ENCODE peak calls at places on chromosomes 13 and 19, in five cellular contexts. D is suprapubic skin, V is GM23338, F is upper lobe of left lung, T is HCT116. W is an unnamed sample.

GRCh38 chr19:10670187-10670586 is 16.0 kb downstream of the ILF3 start:
- DNase-seq in D (no peak), V (no peak), F (no peak), T (no peak), W (no peak)

GRCh38 chr13:59409651-59410200 is 754.0 kb downstream of the DIAPH3 start:
- DNase-seq in D (no peak), V (peak; percentile 86), F (no peak), T (no peak), W (no peak)

GRCh38 chr13:102928971-102929370 is 83.1 kb downstream of the ERCC5 start:
- DNase-seq in D (no peak), V (no peak), F (no peak), T (no peak), W (no peak)

GRCh38 chr13:27795718-27796019 is 3.4 kb downstream of the GSX1 start:
- DNase-seq in D (no peak), V (no peak), F (no peak), T (no peak), W (no peak)

GRCh38 chr13:113724780-113725315 is 34.2 kb upstream of the TMEM255B start:
- DNase-seq in D (peak; percentile 85), V (peak; percentile 83), F (peak; percentile 96), T (peak; percentile 33), W (peak; percentile 72)

GRCh38 chr13:97125051-97125809 is 96.9 kb upstream of the MBNL2 start:
- DNase-seq in D (peak; percentile 82), V (peak; percentile 44), F (no peak), T (peak; percentile 75), W (no peak)

GRCh38 chr19:17966497-17967257 is at the start of gene KCNN1:
- DNase-seq in D (no peak), V (peak; percentile 85), F (peak; percentile 78), T (no peak), W (no peak)

GRCh38 chr13:47480941-47481340 is 520.1 kb downstream of the SUCLA2 start:
- DNase-seq in D (no peak), V (peak; percentile 11), F (no peak), T (no peak), W (no peak)

GRCh38 chr13:102117175-102117830 is 284.5 kb downstream of the FGF14 start:
- DNase-seq in D (no peak), V (no peak), F (no peak), T (no peak), W (no peak)

GRCh38 chr13:20191902-20192469 is 752 bp downstream of the GJB2 start:
- DNase-seq in D (no peak), V (peak; percentile 78), F (no peak), T (no peak), W (peak; percentile 53)

GRCh38 chr19:55231391-55232283 is 3.1 kb upstream of the TMEM86B start:
- DNase-seq in D (no peak), V (no peak), F (peak; percentile 67), T (no peak), W (no peak)

GRCh38 chr13:33137726-33138125 is 121.5 kb downstream of the KL start:
- DNase-seq in D (no peak), V (no peak), F (no peak), T (no peak), W (no peak)

GRCh38 chr13:44249439-44249838 is 124.2 kb upstream of the SERP2 start:
- DNase-seq in D (peak; percentile 66), V (no peak), F (no peak), T (no peak), W (no peak)

GRCh38 chr19:45448887-45449299 is 18.9 kb upstream of the FOSB start:
- DNase-seq in D (no peak), V (no peak), F (no peak), T (no peak), W (no peak)

GRCh38 chr19:8329993-8330392 is 8.7 kb downstream of the RPS28 start:
- DNase-seq in D (no peak), V (no peak), F (no peak), T (no peak), W (no peak)

GRCh38 chr19:29745253-29745652 is 30.2 kb upstream of the C19orf12 start:
- DNase-seq in D (no peak), V (peak; percentile 74), F (no peak), T (no peak), W (no peak)

GRCh38 chr19:58350001-58350801 is 3.1 kb downstream of the A1BG start:
- DNase-seq in D (no peak), V (peak; percentile 53), F (peak; percentile 85), T (no peak), W (no peak)

GRCh38 chr19:56969726-56970125 is 129.2 kb upstream of the PEG3 start:
- DNase-seq in D (no peak), V (no peak), F (no peak), T (no peak), W (no peak)

GRCh38 chr19:7743425-7743841 is 3.9 kb downstream of the CD209 start:
- DNase-seq in D (no peak), V (no peak), F (no peak), T (no peak), W (no peak)

GRCh38 chr13:31227870-31228269 is 28.1 kb downstream of the B3GLCT start:
- DNase-seq in D (no peak), V (peak; percentile 24), F (no peak), T (no peak), W (no peak)

GRCh38 chr19:46976845-46977320 is 42.8 kb upstream of the NPAS1 start:
- DNase-seq in D (peak; percentile 82), V (peak; percentile 70), F (no peak), T (no peak), W (peak; percentile 43)

GRCh38 chr19:9836021-9836420 is 903 bp downstream of the PIN1 start:
- DNase-seq in D (no peak), V (no peak), F (no peak), T (no peak), W (no peak)

GRCh38 chr19:16373539-16373938 is 48.9 kb downstream of the KLF2 start:
- DNase-seq in D (no peak), V (no peak), F (no peak), T (no peak), W (no peak)

GRCh38 chr19:39212377-39212742 is 8.3 kb upstream of the SYCN start:
- DNase-seq in D (no peak), V (peak; percentile 88), F (no peak), T (peak; percentile 53), W (peak; percentile 59)

GRCh38 chr13:21326155-21327030 is 132.7 kb downstream of the ZDHHC20 start:
- DNase-seq in D (no peak), V (peak; percentile 98), F (peak; percentile 83), T (no peak), W (peak; percentile 52)

GRCh38 chr19:17079710-17080440 is 4.3 kb downstream of the MYO9B start:
- DNase-seq in D (peak; percentile 87), V (no peak), F (peak; percentile 73), T (peak; percentile 61), W (peak; percentile 74)

GRCh38 chr13:52395704-52396103 is 10.3 kb downstream of the THSD1 start:
- DNase-seq in D (no peak), V (no peak), F (no peak), T (no peak), W (no peak)

GRCh38 chr19:30082611-30083010 is 140.6 kb downstream of the URI1 start:
- DNase-seq in D (no peak), V (no peak), F (no peak), T (no peak), W (no peak)

GRCh38 chr19:48818234-48818823 is 7.5 kb upstream of the BCAT2 start:
- DNase-seq in D (no peak), V (no peak), F (no peak), T (no peak), W (peak; percentile 76)

DNA sequence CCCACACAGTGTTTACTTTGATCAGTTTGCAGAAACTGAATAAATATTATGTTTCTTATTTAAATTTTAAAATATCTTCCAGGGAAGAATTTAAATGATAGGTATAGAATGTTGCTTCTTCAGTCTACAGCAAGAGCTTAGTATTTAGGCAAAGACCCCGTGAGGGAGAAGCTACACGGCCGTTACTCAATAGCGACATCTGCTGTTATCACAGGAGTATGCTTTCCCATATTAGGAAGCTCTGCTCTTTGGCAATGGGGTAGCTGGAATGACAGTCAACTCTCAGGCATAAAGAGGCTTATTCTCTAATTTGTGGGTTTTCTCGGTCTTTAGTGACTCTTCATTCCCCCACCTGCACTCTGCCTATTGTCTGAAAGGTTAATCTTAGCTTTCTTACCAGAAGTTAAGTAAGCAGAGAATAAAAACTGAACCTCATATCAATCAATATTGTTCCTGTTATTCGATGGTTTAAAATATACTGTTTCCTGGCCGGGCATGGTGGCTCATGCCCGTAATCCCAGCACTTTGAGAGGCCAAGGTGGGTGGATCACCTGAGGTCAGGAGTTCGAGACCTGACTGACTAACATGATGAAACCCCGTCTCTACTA is 13.2 kb upstream of the LHFPL6 start:
- DNase-seq in D (no peak), V (peak; percentile 90), F (no peak), T (peak; percentile 44), W (no peak)
- H3K27ac ChIP-seq in D (no peak overlapping the region), V (no peak overlapping the region), F (no peak overlapping the region), T (no peak overlapping the region), W (no peak overlapping the region)

GRCh38 chr13:112561478-112561877 is 26.5 kb downstream of the TUBGCP3 start:
- DNase-seq in D (no peak), V (no peak), F (no peak), T (no peak), W (no peak)

GRCh38 chr13:112558696-112559418 is 29.1 kb downstream of the TUBGCP3 start:
- DNase-seq in D (no peak), V (no peak), F (no peak), T (no peak), W (no peak)

GRCh38 chr13:112562254-112562653 is 25.7 kb downstream of the TUBGCP3 start:
- DNase-seq in D (no peak), V (no peak), F (no peak), T (no peak), W (no peak)

GRCh38 chr13:112554214-112554850 is 33.6 kb downstream of the TUBGCP3 start:
- DNase-seq in D (no peak), V (no peak), F (no peak), T (no peak), W (no peak)

GRCh38 chr13:112556600-112556999 is 31.4 kb downstream of the TUBGCP3 start:
- DNase-seq in D (no peak), V (no peak), F (no peak), T (no peak), W (no peak)
- H3K36me3 ChIP-seq in D (peaks cover 72% of the 10 kb centered on the region), V (peaks cover 21% of the 10 kb centered on the region), F (peaks cover 87% of the 10 kb centered on the region), T (peaks cover 27% of the 10 kb centered on the region), W (peaks cover 85% of the 10 kb centered on the region)

GRCh38 chr19:4362871-4363545 is 19.6 kb downstream of the MPND start:
- DNase-seq in D (peak; percentile 60), V (peak; percentile 59), F (peak; percentile 73), T (no peak), W (no peak)
- TF ChIP-seq POLR2AphosphoS5 in D (no peak), V (peak; percentile 23), F (no peak), T (no peak), W (no peak)

GRCh38 chr19:49950956-49951526 is 9.9 kb downstream of the SIGLEC11 start:
- DNase-seq in D (no peak), V (no peak), F (no peak), T (no peak), W (no peak)
- H3K27ac ChIP-seq in D (no peak overlapping the region), V (no peak overlapping the region), F (no peak overlapping the region), T (no peak overlapping the region), W (no peak overlapping the region)

DNA sequence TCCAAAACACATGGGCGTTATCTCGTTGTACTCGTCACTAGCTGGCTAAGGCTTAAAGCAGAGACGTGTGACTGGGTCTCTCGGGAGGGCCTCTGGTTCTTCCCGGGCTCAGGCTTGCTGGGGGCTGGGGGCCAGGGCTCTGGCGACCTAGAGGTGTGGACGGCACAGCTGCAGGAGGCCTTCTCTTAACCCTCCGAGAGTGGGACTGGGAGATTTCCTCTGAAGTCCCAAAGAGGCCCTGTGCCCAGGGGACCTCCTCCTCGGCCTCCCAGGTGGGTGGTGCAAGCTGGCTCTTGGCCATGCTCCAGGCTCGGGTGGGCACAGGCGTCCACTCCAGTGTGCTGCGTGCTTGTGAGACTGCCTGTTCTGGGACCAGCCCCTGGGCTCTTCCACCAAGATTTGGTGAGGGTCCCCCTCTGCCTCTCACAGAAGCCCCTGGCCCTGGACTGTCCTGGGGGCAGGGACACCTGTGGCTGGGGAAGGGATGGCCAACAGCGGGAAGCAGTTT is 2.2 kb downstream of the CAPS start:
- DNase-seq in D (no peak), V (no peak), F (peak; percentile 62), T (no peak), W (no peak)
- H3K36me3 ChIP-seq in D (peaks cover 56% of the 10 kb centered on the region), V (no peaks in the 10 kb centered on the region), F (peaks cover 69% of the 10 kb centered on the region), T (peaks cover 7% of the 10 kb centered on the region), W (peaks cover 64% of the 10 kb centered on the region)